ENCODE peak calls at places on chromosomes 16 and 17, in nine cellular contexts. I is IMR-90; B is ascending aorta; X is CD4-positive, CD25-positive, alpha-beta regulatory T cell; M is H7; L is tibial artery; S is upper lobe of right lung; O is fibroblast of mammary gland; G is mesendoderm. Y is an unnamed sample.
A peak's percentile ranks its signal among the peaks of the same experiment; 100 is the strongest.

GRCh38 chr16:14303654-14304394 is 232.7 kb downstream of the MRTFB start:
- DNase-seq in I (no peak), B (no peak), X (no peak), M (peak; percentile 71), L (no peak), S (no peak), O (no peak), G (peak; percentile 48), Y (no peak)

GRCh38 chr16:85191341-85191965 is 79.2 kb upstream of the CIBAR2 start:
- DNase-seq in I (no peak), B (no peak), X (no peak), M (no peak), L (no peak), S (no peak), O (no peak), G (no peak), Y (no peak)

GRCh38 chr17:40095944-40096791 is 4.2 kb downstream of the NR1D1 start:
- DNase-seq in I (peak; percentile 19), B (peak; percentile 82), X (peak; percentile 86), M (peak; percentile 43), L (peak; percentile 67), S (no peak), O (peak; percentile 85), G (no peak), Y (no peak)

GRCh38 chr17:27293359-27293897 is 486 bp upstream of the WSB1 start:
- DNase-seq in I (no peak), B (no peak), X (no peak), M (peak; percentile 42), L (no peak), S (no peak), O (no peak), G (peak; percentile 14), Y (no peak)

GRCh38 chr16:90019543-90020259 is 445 bp upstream of the DBNDD1 start:
- DNase-seq in I (peak; percentile 89), B (no peak), X (no peak), M (peak; percentile 99), L (no peak), S (peak; percentile 78), O (peak; percentile 69), G (peak; percentile 75), Y (peak; percentile 53)

GRCh38 chr17:41535764-41536481 is 7.8 kb upstream of the KRT19 start:
- DNase-seq in I (no peak), B (no peak), X (no peak), M (no peak), L (no peak), S (peak; percentile 62), O (no peak), G (peak; percentile 89), Y (no peak)

GRCh38 chr16:68298907-68299515 is 11.7 kb downstream of the SLC7A6OS start:
- DNase-seq in I (peak; percentile 77), B (no peak), X (no peak), M (no peak), L (peak; percentile 58), S (peak; percentile 1), O (peak; percentile 73), G (peak; percentile 37), Y (no peak)

GRCh38 chr16:57284206-57284951 is at the start of gene PLLP:
- DNase-seq in I (peak; percentile 8), B (no peak), X (peak; percentile 18), M (peak; percentile 96), L (no peak), S (peak; percentile 85), O (no peak), G (peak; percentile 59), Y (no peak)

GRCh38 chr16:3215601-3216262 is 19.2 kb downstream of the ZNF200 start:
- DNase-seq in I (no peak), B (no peak), X (no peak), M (no peak), L (no peak), S (no peak), O (no peak), G (no peak), Y (no peak)

GRCh38 chr17:31853911-31854470 is 5.1 kb downstream of the COPRS start:
- DNase-seq in I (no peak), B (no peak), X (no peak), M (no peak), L (no peak), S (no peak), O (no peak), G (no peak), Y (no peak)

GRCh38 chr17:67491009-67491677 is 114.1 kb downstream of the PITPNC1 start:
- DNase-seq in I (peak; percentile 98), B (peak; percentile 90), X (no peak), M (peak; percentile 49), L (peak; percentile 89), S (peak; percentile 87), O (peak; percentile 100), G (no peak), Y (peak; percentile 83)

GRCh38 chr17:82242977-82243647 is 14.3 kb downstream of the SLC16A3 start:
- DNase-seq in I (peak; percentile 83), B (peak; percentile 89), X (no peak), M (no peak), L (peak; percentile 82), S (peak; percentile 92), O (peak; percentile 89), G (no peak), Y (peak; percentile 49)

GRCh38 chr16:66857437-66857836 is 13.2 kb downstream of the CA7 start:
- DNase-seq in I (no peak), B (no peak), X (no peak), M (peak; percentile 8), L (no peak), S (no peak), O (no peak), G (no peak), Y (no peak)

GRCh38 chr17:62847426-62847825 is 39.3 kb upstream of the MARCHF10 start:
- DNase-seq in I (no peak), B (no peak), X (no peak), M (no peak), L (no peak), S (no peak), O (no peak), G (no peak), Y (no peak)
- H3K4me3 ChIP-seq in I (no peak overlapping the region), B (no peak overlapping the region), X (no peak overlapping the region), M (no peak overlapping the region), L (no peak overlapping the region), S (no peak overlapping the region), O (no peak overlapping the region), G (no peak overlapping the region), Y (no peak overlapping the region)

GRCh38 chr17:16517477-16517876 is 25.5 kb upstream of the LRRC75A start:
- DNase-seq in I (no peak), B (no peak), X (no peak), M (no peak), L (no peak), S (no peak), O (no peak), G (no peak), Y (no peak)
- H3K4me3 ChIP-seq in I (no peak overlapping the region), B (no peak overlapping the region), X (no peak overlapping the region), M (no peak overlapping the region), L (no peak overlapping the region), S (no peak overlapping the region), O (no peak overlapping the region), G (no peak overlapping the region), Y (no peak overlapping the region)

DNA sequence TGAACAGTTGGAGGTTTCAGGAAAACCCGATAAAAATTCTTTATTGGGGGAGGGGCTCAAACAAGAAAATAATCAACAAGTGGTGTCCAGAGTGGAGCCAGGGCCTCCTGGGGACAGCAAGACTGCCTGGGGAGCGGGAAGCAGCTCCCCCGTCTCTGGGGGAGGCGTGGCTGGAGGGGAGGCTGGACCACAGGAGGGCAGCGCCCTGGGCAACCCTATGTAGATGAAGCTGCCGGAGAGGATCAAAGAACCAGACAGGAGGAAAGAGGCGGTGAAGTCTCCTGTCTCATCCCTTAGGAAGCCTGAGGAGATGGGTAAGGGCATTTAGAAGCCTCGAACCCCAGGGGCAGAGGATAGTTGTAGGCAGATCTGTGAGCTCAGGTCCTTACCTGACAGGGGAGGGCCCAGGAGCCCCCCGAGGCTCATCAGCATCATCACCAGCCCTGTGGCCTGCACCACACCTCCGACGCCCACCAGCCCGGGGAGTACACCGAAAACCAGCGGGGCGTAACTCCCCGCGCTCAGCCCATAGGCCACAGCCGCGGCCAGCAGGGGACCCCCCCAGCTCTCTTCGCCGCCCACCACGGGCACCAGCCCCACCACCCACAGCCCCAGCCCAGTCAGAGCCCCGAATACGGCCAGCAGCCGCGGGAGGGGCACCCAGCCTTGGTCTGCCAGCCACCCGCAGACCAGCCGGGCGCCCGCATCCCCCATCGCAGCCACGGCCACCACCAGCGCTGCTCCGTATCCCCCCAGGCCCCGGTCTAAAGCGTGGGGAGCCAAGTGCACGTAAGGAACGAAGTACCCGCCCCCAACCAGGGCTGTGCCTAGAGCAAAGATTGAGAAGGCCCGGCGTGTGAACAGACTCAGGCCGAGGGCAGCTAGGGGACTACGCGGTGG is 2.0 kb downstream of the SLC16A11 start:
- DNase-seq in I (no peak), B (no peak), X (no peak), M (peak; percentile 87), L (no peak), S (no peak), O (no peak), G (peak; percentile 81), Y (no peak)
- H3K4me3 ChIP-seq in I (no peak overlapping the region), B (peak overlapping the region; percentile 43), X (no peak overlapping the region), M (peak overlapping the region; percentile 53), L (peak overlapping the region; percentile 47), S (peak overlapping the region; percentile 55), O (no peak overlapping the region), G (no peak overlapping the region), Y (no peak overlapping the region)

GRCh38 chr17:48576479-48577309 is 1.5 kb downstream of the HOXB4 start:
- DNase-seq in I (peak; percentile 83), B (peak; percentile 84), X (no peak), M (peak; percentile 68), L (no peak), S (no peak), O (peak; percentile 81), G (no peak), Y (no peak)
- H3K4me3 ChIP-seq in I (peak overlapping the region; percentile 69), B (peak overlapping the region; percentile 77), X (peak overlapping the region; percentile 64), M (no peak overlapping the region), L (peak overlapping the region; percentile 60), S (peak overlapping the region; percentile 59), O (peak overlapping the region; percentile 60), G (no peak overlapping the region), Y (no peak overlapping the region)

Y was measured in NB4.